ENCODE peak calls at places on chromosomes 5 and 9, in four cellular contexts. One of them, this sample, is unnamed.

GRCh38 chr9:91978739-91979414 is 28.8 kb upstream of the ROR2 start:
- DNase-seq in GM12865: peak
- DNase-seq in gastrocnemius medialis: no peak
- DNase-seq in dorsolateral prefrontal cortex: no peak
- DNase-seq in this sample: peak

GRCh38 chr9:18920685-18921084 is 112.3 kb downstream of the SAXO1 start:
- DNase-seq in dorsolateral prefrontal cortex: no peak
- DNase-seq in gastrocnemius medialis: no peak
- DNase-seq in GM12865: no peak
- DNase-seq in this sample: no peak

GRCh38 chr5:176151286-176151685 is 86.9 kb upstream of the SIMC1 start:
- DNase-seq in gastrocnemius medialis: no peak
- DNase-seq in dorsolateral prefrontal cortex: no peak
- DNase-seq in GM12865: no peak
- DNase-seq in this sample: peak

GRCh38 chr9:121399883-121400607 is 30.0 kb upstream of the STOM start:
- DNase-seq in GM12865: peak
- DNase-seq in dorsolateral prefrontal cortex: no peak
- DNase-seq in gastrocnemius medialis: no peak
- DNase-seq in this sample: peak

GRCh38 chr5:147411612-147412310 is 98.1 kb downstream of the DPYSL3 start:
- DNase-seq in GM12865: no peak
- DNase-seq in dorsolateral prefrontal cortex: no peak
- DNase-seq in gastrocnemius medialis: no peak
- DNase-seq in this sample: no peak

GRCh38 chr9:113678874-113679273 is 197.2 kb upstream of the ZNF618 start:
- DNase-seq in GM12865: no peak
- DNase-seq in gastrocnemius medialis: no peak
- DNase-seq in dorsolateral prefrontal cortex: no peak
- DNase-seq in this sample: no peak

GRCh38 chr9:119963258-119963797 is 594.1 kb upstream of the BRINP1 start:
- DNase-seq in dorsolateral prefrontal cortex: no peak
- DNase-seq in gastrocnemius medialis: no peak
- DNase-seq in GM12865: no peak
- DNase-seq in this sample: peak

GRCh38 chr5:38450627-38451371 is 105.6 kb downstream of the LIFR start:
- DNase-seq in dorsolateral prefrontal cortex: no peak
- DNase-seq in gastrocnemius medialis: no peak
- DNase-seq in GM12865: no peak
- DNase-seq in this sample: no peak

GRCh38 chr9:81069038-81069795 is 620.1 kb downstream of the TLE1 start:
- DNase-seq in gastrocnemius medialis: no peak
- DNase-seq in dorsolateral prefrontal cortex: no peak
- DNase-seq in GM12865: no peak
- DNase-seq in this sample: no peak

GRCh38 chr5:79962580-79963222 is 28.4 kb downstream of the MTX3 start:
- DNase-seq in dorsolateral prefrontal cortex: no peak
- DNase-seq in gastrocnemius medialis: no peak
- DNase-seq in GM12865: no peak
- DNase-seq in this sample: peak

GRCh38 chr5:148393390-148393741 is 9.6 kb downstream of the FBXO38 start:
- DNase-seq in dorsolateral prefrontal cortex: no peak
- DNase-seq in GM12865: no peak
- DNase-seq in gastrocnemius medialis: no peak
- DNase-seq in this sample: no peak

GRCh38 chr5:72210913-72211670 is 103.8 kb downstream of the MAP1B start:
- DNase-seq in dorsolateral prefrontal cortex: no peak
- DNase-seq in gastrocnemius medialis: no peak
- DNase-seq in GM12865: no peak
- DNase-seq in this sample: peak

DNA sequence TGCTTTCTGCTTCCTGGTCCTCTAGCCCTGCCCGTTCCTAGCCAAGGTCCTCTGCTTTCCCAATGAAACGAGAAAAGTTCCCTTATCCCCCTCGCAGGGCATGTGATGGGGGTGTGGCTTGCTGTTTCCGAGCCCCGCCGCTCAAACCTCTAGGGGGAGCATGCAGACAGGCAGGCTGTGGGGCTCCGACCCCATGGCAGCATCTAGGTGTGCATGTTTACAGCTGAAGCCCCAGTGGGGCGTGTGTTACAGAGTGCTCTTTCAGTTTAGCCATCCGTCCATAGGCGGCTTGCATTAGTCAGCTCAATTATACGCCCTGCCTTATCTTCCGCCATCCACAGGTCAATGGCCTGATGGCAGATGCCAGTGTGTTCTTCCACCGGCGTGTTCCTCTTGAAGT is 48.3 kb upstream of the SPATA31E1 start:
- DNase-seq in GM12865: no peak
- DNase-seq in gastrocnemius medialis: no peak
- DNase-seq in dorsolateral prefrontal cortex: no peak
- DNase-seq in this sample: no peak
- TF ChIP-seq CTCF in GM12865: no peak
- TF ChIP-seq CTCF in gastrocnemius medialis: no peak
- TF ChIP-seq CTCF in dorsolateral prefrontal cortex: no peak
- TF ChIP-seq CTCF in this sample: no peak

GRCh38 chr5:90956511-90956910 is 397.9 kb downstream of the ADGRV1 start:
- DNase-seq in gastrocnemius medialis: no peak
- DNase-seq in GM12865: peak
- DNase-seq in dorsolateral prefrontal cortex: no peak
- DNase-seq in this sample: no peak
- H3K4me3 ChIP-seq in gastrocnemius medialis: no peak
- H3K4me3 ChIP-seq in GM12865: no peak
- H3K4me3 ChIP-seq in dorsolateral prefrontal cortex: no peak
- H3K4me3 ChIP-seq in this sample: no peak

GRCh38 chr5:153901449-153901848 is 137.3 kb downstream of the FAM114A2 start:
- DNase-seq in GM12865: peak
- DNase-seq in gastrocnemius medialis: no peak
- DNase-seq in dorsolateral prefrontal cortex: no peak
- DNase-seq in this sample: no peak

GRCh38 chr5:153902026-153902425 is 136.7 kb downstream of the FAM114A2 start:
- DNase-seq in dorsolateral prefrontal cortex: no peak
- DNase-seq in gastrocnemius medialis: no peak
- DNase-seq in GM12865: no peak
- DNase-seq in this sample: no peak

GRCh38 chr5:153903321-153903720 is 135.4 kb downstream of the FAM114A2 start:
- DNase-seq in dorsolateral prefrontal cortex: no peak
- DNase-seq in gastrocnemius medialis: no peak
- DNase-seq in GM12865: no peak
- DNase-seq in this sample: no peak

GRCh38 chr5:153907170-153907775 is 131.4 kb downstream of the FAM114A2 start:
- DNase-seq in gastrocnemius medialis: no peak
- DNase-seq in GM12865: no peak
- DNase-seq in dorsolateral prefrontal cortex: no peak
- DNase-seq in this sample: no peak

GRCh38 chr5:153905214-153905613 is 133.5 kb downstream of the FAM114A2 start:
- DNase-seq in dorsolateral prefrontal cortex: no peak
- DNase-seq in GM12865: no peak
- DNase-seq in gastrocnemius medialis: no peak
- DNase-seq in this sample: no peak
- TF ChIP-seq CTCF in dorsolateral prefrontal cortex: no peak
- TF ChIP-seq CTCF in GM12865: no peak
- TF ChIP-seq CTCF in gastrocnemius medialis: no peak
- TF ChIP-seq CTCF in this sample: peak

GRCh38 chr5:179873176-179873575 is 14.6 kb upstream of the MRNIP start:
- DNase-seq in dorsolateral prefrontal cortex: no peak
- DNase-seq in GM12865: no peak
- DNase-seq in gastrocnemius medialis: no peak
- DNase-seq in this sample: no peak

GRCh38 chr5:179874136-179874535 is 15.5 kb upstream of the MRNIP start:
- DNase-seq in gastrocnemius medialis: no peak
- DNase-seq in dorsolateral prefrontal cortex: no peak
- DNase-seq in GM12865: no peak
- DNase-seq in this sample: no peak

GRCh38 chr5:179874536-179875292 is 16.1 kb upstream of the MRNIP start:
- DNase-seq in GM12865: no peak
- DNase-seq in dorsolateral prefrontal cortex: no peak
- DNase-seq in gastrocnemius medialis: no peak
- DNase-seq in this sample: no peak

GRCh38 chr5:179872356-179873160 is 13.9 kb upstream of the MRNIP start:
- DNase-seq in gastrocnemius medialis: no peak
- DNase-seq in dorsolateral prefrontal cortex: no peak
- DNase-seq in GM12865: no peak
- DNase-seq in this sample: no peak

DNA sequence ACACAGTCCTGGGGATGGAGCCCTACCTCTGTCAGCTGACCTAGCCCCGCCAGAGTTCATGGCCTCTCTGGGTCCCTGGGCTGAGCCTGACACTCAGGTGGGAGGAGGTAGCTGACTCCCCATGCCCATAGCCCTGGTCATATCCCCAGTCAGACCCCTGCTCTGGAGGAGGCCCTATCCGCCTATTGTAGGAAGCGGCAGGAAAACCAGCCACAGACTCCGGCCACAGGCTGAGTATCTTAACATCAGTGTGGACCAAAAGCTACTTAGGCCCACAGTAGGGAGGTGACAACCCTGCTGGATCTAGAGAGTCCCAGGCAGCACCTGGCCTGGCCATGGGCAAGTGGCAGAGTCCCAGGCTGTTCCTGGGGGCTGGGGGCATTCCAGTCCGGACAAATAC is 15.1 kb upstream of the MRNIP start:
- DNase-seq in gastrocnemius medialis: no peak
- DNase-seq in dorsolateral prefrontal cortex: no peak
- DNase-seq in GM12865: no peak
- DNase-seq in this sample: no peak
- H3K4me3 ChIP-seq in gastrocnemius medialis: no peak
- H3K4me3 ChIP-seq in dorsolateral prefrontal cortex: no peak
- H3K4me3 ChIP-seq in GM12865: no peak
- H3K4me3 ChIP-seq in this sample: no peak

DNA sequence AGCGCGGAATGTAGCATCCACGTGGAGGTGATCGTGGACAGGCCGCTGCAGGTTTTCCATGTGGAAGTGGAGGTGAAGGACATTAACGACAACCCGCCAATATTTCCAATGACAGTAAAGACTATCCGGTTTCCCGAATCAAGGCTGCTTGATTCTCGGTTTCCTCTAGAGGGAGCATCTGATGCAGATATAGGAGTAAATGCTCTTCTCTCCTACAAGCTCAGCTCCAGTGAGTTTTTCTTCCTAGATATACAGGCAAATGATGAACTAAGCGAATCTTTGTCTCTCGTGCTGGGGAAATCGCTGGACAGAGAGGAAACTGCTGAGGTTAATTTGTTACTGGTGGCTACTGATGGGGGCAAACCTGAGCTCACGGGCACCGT is 598 bp downstream of the PCDHA2 start:
- DNase-seq in gastrocnemius medialis: no peak
- DNase-seq in GM12865: no peak
- DNase-seq in dorsolateral prefrontal cortex: no peak
- DNase-seq in this sample: no peak
- TF ChIP-seq CTCF in gastrocnemius medialis: no peak
- TF ChIP-seq CTCF in GM12865: no peak
- TF ChIP-seq CTCF in dorsolateral prefrontal cortex: peak
- TF ChIP-seq CTCF in this sample: peak

This sample was measured in astrocyte of the spinal cord.